ENCODE peak calls at places on chromosome 20, in four cellular contexts. T, Q, E and W are unnamed samples.

GRCh38 chr20:23242556-23243180 is 107.9 kb upstream of the NXT1 start:
- DNase-seq in T (no peak), Q (no peak), E (no peak), W (no peak)

GRCh38 chr20:41181567-41181966 is 44.2 kb downstream of the PLCG1 start:
- DNase-seq in T (no peak), Q (no peak), E (no peak), W (peak)

GRCh38 chr20:64072664-64073063 is 6.7 kb downstream of the RGS19 start:
- DNase-seq in T (no peak), Q (no peak), E (no peak), W (no peak)

GRCh38 chr20:32509639-32510066 is 75.5 kb downstream of the NOL4L start:
- DNase-seq in T (no peak), Q (no peak), E (no peak), W (no peak)

GRCh38 chr20:10906830-10907229 is 233.0 kb upstream of the JAG1 start:
- DNase-seq in T (no peak), Q (no peak), E (no peak), W (no peak)

GRCh38 chr20:54212226-54212625 is 4.3 kb downstream of the PFDN4 start:
- DNase-seq in T (peak), Q (no peak), E (no peak), W (no peak)

GRCh38 chr20:63752411-63753101 is 13.0 kb downstream of the SLC2A4RG start:
- DNase-seq in T (no peak), Q (no peak), E (no peak), W (no peak)

GRCh38 chr20:34705383-34706021 is 1.4 kb downstream of the TP53INP2 start:
- DNase-seq in T (no peak), Q (peak), E (peak), W (peak)

GRCh38 chr20:62831361-62831788 is 14.5 kb downstream of the COL9A3 start:
- DNase-seq in T (no peak), Q (no peak), E (peak), W (no peak)

GRCh38 chr20:32128167-32128566 is 18.7 kb downstream of the TM9SF4 start:
- DNase-seq in T (no peak), Q (no peak), E (no peak), W (no peak)

GRCh38 chr20:41394081-41394480 is 27.5 kb upstream of the EMILIN3 start:
- DNase-seq in T (no peak), Q (no peak), E (no peak), W (no peak)

GRCh38 chr20:8116067-8116811 is 15.8 kb upstream of the PLCB1 start:
- DNase-seq in T (peak), Q (no peak), E (no peak), W (no peak)

GRCh38 chr20:5678769-5679168 is 71.4 kb upstream of the SHLD1 start:
- DNase-seq in T (no peak), Q (no peak), E (no peak), W (no peak)

GRCh38 chr20:5674176-5674660 is 76.0 kb upstream of the SHLD1 start:
- DNase-seq in T (peak), Q (no peak), E (no peak), W (no peak)

GRCh38 chr20:5670874-5671273 is 79.3 kb upstream of the SHLD1 start:
- DNase-seq in T (no peak), Q (no peak), E (no peak), W (no peak)

GRCh38 chr20:5677389-5677788 is 72.8 kb upstream of the SHLD1 start:
- DNase-seq in T (no peak), Q (no peak), E (no peak), W (no peak)

DNA sequence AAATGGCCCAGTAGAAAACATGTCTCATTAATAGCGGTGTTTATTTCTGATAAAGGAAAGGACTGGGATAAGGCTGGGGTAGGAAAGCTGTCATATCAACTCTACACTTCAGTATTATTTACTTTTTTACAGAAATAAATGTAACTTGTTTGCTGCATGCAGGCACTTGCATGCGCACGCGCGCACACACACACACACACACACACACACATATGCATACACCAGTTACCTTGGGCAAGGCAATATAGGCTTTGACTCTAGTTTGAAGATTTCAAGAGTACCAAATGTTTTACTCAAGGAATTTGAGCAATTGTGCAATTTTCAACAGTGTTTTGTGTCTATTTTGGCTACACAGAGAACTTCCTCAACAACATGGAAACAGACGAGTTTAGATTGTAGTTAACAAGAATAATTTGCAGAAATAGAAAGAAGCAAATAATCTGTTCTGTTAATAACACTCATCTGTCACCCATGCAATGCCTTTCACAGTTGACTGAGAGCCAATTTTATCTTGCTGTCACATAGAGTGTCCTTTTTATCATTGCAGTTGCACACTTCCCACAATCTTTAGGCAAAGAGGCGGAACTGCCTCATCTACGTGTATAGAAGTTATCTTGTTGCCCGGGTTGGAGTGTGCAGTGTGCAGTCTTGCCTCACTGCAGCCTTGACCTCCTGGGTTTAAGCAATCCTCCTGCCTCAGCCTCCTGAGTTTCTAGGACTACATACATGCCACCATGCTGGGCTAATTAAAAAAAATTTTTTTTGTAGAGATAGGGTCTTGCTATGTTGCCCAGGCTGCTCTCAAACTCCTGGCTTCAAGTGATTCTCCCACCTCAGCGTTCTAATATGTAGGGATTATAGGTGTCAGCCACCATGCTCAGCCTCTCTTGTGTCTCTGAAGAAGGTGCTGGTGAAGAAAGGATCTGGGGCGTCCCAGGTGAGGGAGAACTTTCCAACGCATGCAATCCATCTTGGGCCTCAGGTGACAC is 74.8 kb upstream of the SHLD1 start:
- DNase-seq in T (no peak), Q (no peak), E (no peak), W (no peak)
- H3K27ac ChIP-seq in T (no peak), Q (no peak), E (no peak), W (no peak)

DNA sequence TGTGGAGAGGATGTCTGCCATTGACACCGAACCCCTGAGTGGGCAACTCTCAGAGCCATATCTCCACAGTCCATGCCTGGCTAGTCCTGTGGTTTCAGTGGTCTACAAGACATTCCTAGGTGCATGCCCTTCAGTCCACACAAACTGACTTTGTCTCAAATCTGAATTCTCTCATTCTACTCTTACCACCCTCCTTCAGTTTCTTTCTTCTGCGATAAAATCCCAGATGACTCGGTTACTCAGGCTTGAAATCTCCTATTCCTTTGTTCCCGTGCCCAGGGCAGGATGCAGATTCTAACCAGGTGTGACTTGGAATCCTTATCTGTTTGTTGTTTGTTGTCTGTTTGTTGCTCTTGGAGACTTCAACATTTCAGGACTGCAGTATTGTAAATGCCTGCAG is 9.3 kb downstream of the CDS2 start:
- DNase-seq in T (peak), Q (no peak), E (no peak), W (no peak)
- H3K27ac ChIP-seq in T (no peak), Q (peak), E (no peak), W (peak)

GRCh38 chr20:17612975-17613327 is 43.1 kb downstream of the DSTN start:
- DNase-seq in T (no peak), Q (no peak), E (peak), W (no peak)
- H3K27ac ChIP-seq in T (peak), Q (peak), E (peak), W (peak)

GRCh38 chr20:58054744-58055373 is 173.6 kb downstream of the ANKRD60 start:
- DNase-seq in T (no peak), Q (peak), E (peak), W (no peak)
- H3K27ac ChIP-seq in T (no peak), Q (peak), E (peak), W (no peak)

DNA sequence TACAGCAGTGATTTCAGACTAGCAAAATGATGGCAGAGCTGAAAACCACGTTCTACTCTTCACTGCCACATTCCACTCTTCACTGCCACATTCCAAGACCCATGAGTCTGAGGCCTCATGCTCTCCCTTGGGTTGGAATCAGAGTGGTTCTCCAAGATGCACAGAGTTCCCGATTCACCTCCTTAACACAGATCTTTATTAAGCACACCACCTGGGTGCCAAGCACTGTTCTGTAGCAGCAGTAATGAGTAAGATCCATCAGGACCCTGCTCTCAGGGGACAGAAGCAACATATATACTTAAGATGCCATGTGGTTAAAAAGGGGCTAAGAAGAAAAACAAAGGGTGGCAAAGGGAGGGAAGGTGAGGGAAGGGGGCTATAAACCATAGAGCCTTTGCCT is 26.9 kb downstream of the TSHZ2 start:
- DNase-seq in T (no peak), Q (no peak), E (no peak), W (no peak)
- H3K27ac ChIP-seq in T (no peak), Q (no peak), E (no peak), W (no peak)

GRCh38 chr20:21550587-21550986 is 36.7 kb upstream of the NKX2-2 start:
- DNase-seq in T (no peak), Q (no peak), E (no peak), W (no peak)

GRCh38 chr20:21554376-21554890 is 40.6 kb upstream of the NKX2-2 start:
- DNase-seq in T (no peak), Q (no peak), E (no peak), W (no peak)

GRCh38 chr20:21546355-21546754 is 32.5 kb upstream of the NKX2-2 start:
- DNase-seq in T (no peak), Q (no peak), E (no peak), W (no peak)

GRCh38 chr20:21548390-21549035 is 34.6 kb upstream of the NKX2-2 start:
- DNase-seq in T (no peak), Q (no peak), E (no peak), W (no peak)
- H3K27ac ChIP-seq in T (no peak), Q (no peak), E (no peak), W (no peak)

DNA sequence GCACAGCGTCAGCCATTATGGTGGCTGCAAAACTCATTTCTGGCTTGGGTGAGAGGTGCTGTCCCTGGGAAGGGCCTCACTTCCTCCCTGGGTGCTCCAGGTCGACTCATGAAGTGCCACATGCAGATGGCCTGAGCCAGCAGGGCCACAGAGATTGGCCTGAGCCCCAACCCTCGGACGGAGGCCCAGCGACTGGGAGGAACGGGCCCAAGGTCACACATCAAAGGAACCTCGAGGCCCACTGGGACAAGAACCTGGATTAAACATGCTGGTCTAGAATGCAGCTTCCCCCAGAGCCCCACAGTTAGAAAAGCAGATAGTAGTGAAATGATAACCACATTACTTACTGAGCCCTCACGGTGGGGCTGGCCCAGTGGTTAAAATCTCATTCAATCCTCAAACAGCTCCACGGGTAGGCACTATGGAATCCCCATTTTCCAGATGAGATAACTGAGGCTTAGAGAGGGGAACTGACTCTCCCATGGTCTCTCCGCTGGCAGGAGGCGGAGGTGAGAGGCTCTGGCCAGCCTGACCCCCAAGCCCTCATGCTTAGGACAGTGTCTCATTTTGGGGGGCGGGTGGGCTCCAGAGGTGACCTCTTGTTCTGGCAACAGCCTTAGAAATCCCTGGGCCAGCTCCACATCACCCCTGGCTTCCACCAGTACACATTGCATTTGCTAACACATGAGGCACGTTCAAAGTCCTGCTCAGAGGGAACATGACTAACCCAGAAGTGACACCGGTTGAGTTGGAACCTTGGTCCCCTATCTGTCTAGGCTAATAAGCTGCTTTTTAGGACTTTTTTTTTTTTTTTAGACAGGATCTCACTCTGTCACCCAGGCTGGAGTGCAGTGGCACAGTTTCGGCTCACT is 53.0 kb downstream of the SRC start:
- DNase-seq in T (no peak), Q (no peak), E (no peak), W (no peak)
- H3K27ac ChIP-seq in T (no peak), Q (no peak), E (no peak), W (no peak)

GRCh38 chr20:49981218-49982071 is 1.3 kb upstream of the SNAI1 start:
- DNase-seq in T (no peak), Q (no peak), E (no peak), W (no peak)
- H3K27ac ChIP-seq in T (no peak), Q (peak), E (no peak), W (no peak)